ENCODE peak calls at places on chromosomes 13 and 19, in seven cellular contexts. T, Q, V, P, C, B and R are unnamed samples.
A peak's percentile ranks its signal among the peaks of the same experiment; 100 is the strongest.

GRCh38 chr13:111629933-111630332 is 309.5 kb downstream of the TEX29 start:
- DNase-seq in T (no peak), Q (no peak), V (no peak), P (no peak), C (no peak), B (no peak), R (no peak)

GRCh38 chr13:30334663-30335386 is 27.5 kb upstream of the KATNAL1 start:
- DNase-seq in T (no peak), Q (no peak), V (no peak), P (no peak), C (no peak), B (peak; percentile 45), R (peak; percentile 93)

GRCh38 chr13:44620057-44620456 is 43.9 kb upstream of the TSC22D1 start:
- DNase-seq in T (no peak), Q (no peak), V (no peak), P (no peak), C (no peak), B (no peak), R (no peak)

GRCh38 chr13:63161219-63161618 is 1745.6 kb upstream of the PCDH20 start:
- DNase-seq in T (no peak), Q (no peak), V (no peak), P (no peak), C (no peak), B (no peak), R (no peak)

GRCh38 chr13:42065414-42065813 is 17.0 kb downstream of the DGKH start:
- DNase-seq in T (no peak), Q (no peak), V (no peak), P (no peak), C (no peak), B (no peak), R (no peak)

GRCh38 chr13:42633495-42633894 is 59.5 kb downstream of the TNFSF11 start:
- DNase-seq in T (no peak), Q (no peak), V (no peak), P (no peak), C (no peak), B (no peak), R (no peak)

GRCh38 chr13:28179974-28180373 is 41.6 kb downstream of the PAN3 start:
- DNase-seq in T (no peak), Q (no peak), V (no peak), P (no peak), C (no peak), B (no peak), R (no peak)

GRCh38 chr19:52962394-52963228 is at the start of gene ZNF816:
- DNase-seq in T (peak; percentile 99), Q (peak; percentile 99), V (peak; percentile 99), P (peak; percentile 98), C (no peak), B (peak; percentile 97), R (peak; percentile 100)

GRCh38 chr13:112859817-112860190 is 109.2 kb upstream of the MCF2L start:
- DNase-seq in T (no peak), Q (peak; percentile 67), V (no peak), P (peak; percentile 82), C (no peak), B (peak; percentile 50), R (peak; percentile 70)

GRCh38 chr19:14410054-14410774 is 8.9 kb downstream of the DDX39A start:
- DNase-seq in T (no peak), Q (peak; percentile 54), V (no peak), P (no peak), C (no peak), B (no peak), R (no peak)

DNA sequence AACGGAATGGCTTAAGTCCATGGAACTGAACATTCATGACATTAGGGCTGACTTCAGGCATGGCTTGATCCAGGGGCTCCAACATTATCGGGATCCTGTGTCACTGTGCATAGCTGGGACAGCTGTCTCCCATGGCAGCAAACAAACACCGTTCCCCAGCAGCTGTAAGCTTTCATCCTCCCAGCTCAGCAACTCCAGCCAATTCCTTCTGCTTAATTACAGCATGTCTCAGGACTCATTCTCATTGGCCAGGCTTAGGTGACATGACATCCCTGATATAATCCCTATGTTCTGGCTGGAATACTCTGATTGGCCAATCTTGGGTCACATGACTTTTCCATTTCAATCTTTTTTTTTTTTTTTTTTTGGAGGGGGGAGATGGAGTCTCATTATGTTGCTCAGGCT is 10.9 kb upstream of the TLE5 start:
- DNase-seq in T (no peak), Q (no peak), V (no peak), P (no peak), C (no peak), B (peak; percentile 87), R (no peak)
- H3K27ac ChIP-seq in T (no peak overlapping the region), Q (no peak overlapping the region), V (no peak overlapping the region), P (no peak overlapping the region), C (no peak overlapping the region), B (no peak overlapping the region), R (no peak overlapping the region)

GRCh38 chr13:77323858-77324257 is 3.0 kb downstream of the MYCBP2 start:
- DNase-seq in T (no peak), Q (no peak), V (no peak), P (no peak), C (no peak), B (no peak), R (no peak)
- H3K4me1 ChIP-seq in T (peaks cover 4% of the 10 kb centered on the region), Q (no peaks in the 10 kb centered on the region), V (peaks cover 95% of the 10 kb centered on the region), P (peaks cover 3% of the 10 kb centered on the region), C (peaks cover 2% of the 10 kb centered on the region), B (peaks cover 8% of the 10 kb centered on the region), R (peaks cover 66% of the 10 kb centered on the region)

DNA sequence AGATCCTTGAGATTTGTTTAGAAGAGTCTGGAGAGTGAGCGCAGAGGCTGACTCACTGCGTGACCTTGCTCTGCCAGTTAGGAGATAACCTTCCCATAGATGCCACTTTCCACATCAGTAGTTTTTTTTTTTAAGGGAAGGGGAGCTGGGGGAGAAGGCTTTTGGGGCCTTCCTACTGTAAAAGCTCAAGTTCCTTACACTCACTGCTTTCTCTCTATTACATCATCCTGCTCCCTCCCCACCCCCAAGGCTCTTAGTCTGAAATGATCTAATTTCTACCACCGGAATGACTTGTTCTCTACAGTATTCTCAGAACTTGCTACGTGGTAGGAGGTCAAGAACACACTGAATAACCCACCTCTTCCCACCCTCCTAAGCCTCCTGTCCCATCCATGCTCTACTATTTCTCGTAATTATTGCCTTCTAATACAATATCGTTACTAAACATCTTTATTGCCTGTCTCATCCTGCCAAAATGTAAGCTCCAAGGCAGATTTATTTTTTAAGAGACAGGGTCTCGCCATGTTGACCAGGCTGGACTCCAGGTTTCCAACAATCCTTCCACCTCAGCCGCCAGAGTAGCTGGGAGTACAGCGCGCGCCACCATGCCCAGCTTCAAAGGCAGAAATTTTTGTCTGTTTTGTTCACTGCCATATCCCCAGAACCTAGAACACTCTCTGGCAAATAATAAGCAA is 1.2 kb downstream of the LONP1 start:
- DNase-seq in T (no peak), Q (no peak), V (no peak), P (peak; percentile 82), C (peak; percentile 43), B (peak; percentile 85), R (peak; percentile 67)
- H3K27ac ChIP-seq in T (peak overlapping the region; percentile 97), Q (peak overlapping the region; percentile 94), V (peak overlapping the region; percentile 100), P (peak overlapping the region; percentile 98), C (peak overlapping the region; percentile 96), B (peak overlapping the region; percentile 93), R (peak overlapping the region; percentile 77)

GRCh38 chr19:33388817-33389573 is 15.5 kb downstream of the CEBPG start:
- DNase-seq in T (peak; percentile 48), Q (no peak), V (peak; percentile 58), P (no peak), C (no peak), B (no peak), R (no peak)
- H3K4me1 ChIP-seq in T (peaks cover 38% of the 10 kb centered on the region), Q (peaks cover 17% of the 10 kb centered on the region), V (peaks cover 86% of the 10 kb centered on the region), P (peaks cover 18% of the 10 kb centered on the region), C (peaks cover 26% of the 10 kb centered on the region), B (no peaks in the 10 kb centered on the region), R (no peaks in the 10 kb centered on the region)

DNA sequence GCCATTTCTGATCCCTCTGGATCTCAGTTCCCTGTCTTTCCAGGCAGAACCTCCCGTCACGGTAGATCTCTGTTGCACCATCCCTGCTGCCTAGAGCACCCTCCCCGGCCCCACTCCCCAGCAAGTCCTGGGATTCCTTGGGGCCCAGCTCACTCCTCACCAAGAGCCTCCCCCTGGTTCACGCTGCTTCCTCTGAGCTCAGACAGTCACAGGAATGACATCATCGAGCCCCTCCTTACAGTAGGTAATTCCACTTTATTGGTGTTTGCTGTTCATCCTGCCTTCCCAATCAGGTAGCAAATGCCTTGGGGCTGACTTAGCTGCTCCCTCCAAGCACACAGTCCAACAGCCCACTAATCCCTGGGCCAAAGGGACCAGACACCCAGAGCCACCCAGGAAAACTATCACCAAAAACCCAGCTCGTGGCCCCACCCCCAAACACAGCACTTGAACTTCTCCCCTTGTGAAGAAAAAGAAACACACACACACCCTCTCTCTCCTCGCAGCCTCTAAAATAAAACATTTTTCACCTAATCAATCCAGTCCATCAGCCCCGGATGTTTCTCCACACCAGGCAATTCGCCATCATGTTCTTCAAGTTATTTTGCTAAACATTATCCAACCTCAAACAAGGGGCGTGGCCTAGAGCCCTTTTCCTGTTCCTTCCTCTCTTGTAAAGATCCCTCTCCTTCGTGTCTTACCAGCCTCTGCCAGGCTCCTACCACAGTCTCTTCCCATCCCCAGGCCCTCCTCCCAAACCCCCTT is 2.5 kb downstream of the NAPA start:
- DNase-seq in T (no peak), Q (peak; percentile 30), V (no peak), P (peak; percentile 62), C (no peak), B (peak; percentile 71), R (no peak)
- H3K27ac ChIP-seq in T (peak overlapping the region; percentile 94), Q (peak overlapping the region; percentile 11), V (peak overlapping the region; percentile 97), P (peak overlapping the region; percentile 99), C (peak overlapping the region; percentile 37), B (no peak overlapping the region), R (no peak overlapping the region)

DNA sequence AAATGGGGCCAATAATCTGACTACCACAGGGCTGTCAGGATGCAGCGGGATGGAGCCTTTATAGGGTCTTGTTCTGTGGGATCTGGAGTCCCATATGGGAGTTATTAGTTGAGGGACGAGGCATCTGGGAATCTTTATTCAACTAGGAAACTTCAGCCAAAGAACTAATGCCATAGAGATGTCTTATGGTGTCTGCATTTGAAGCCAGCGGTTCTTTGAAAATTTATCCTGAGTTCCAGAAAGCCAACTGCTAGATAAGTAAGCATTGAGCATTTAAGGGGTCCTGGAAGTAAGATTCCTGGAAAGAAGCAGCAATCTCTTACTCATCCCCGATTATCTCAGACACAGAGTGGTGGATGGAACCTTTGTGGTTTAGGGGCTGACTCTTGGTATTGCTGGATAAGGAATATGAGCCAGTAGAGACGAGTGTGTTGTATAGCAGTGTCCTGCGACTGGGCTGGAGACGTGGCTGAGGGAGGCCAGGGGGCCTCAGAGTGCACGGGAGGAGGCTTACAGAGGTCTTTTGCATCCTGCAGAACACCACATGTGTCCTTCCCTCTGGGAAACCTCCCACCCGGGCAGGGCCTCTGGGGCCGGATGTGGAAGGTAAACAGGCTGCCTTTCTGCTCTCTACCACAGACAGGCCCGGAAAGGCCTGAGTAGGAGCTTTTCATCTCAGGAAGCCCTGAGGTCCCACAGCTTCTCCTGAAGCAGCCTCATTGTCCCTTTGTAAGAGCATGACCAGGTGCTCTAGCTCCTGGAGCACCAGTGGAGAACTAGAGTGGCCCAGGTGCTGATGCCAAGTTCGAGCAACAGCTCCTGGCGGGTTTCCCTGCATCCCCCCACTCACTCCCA is 28.8 kb downstream of the ACTN4 start:
- DNase-seq in T (no peak), Q (no peak), V (no peak), P (no peak), C (no peak), B (peak; percentile 77), R (no peak)
- H3K4me1 ChIP-seq in T (peaks cover 5% of the 10 kb centered on the region), Q (peaks cover 39% of the 10 kb centered on the region), V (peaks cover 96% of the 10 kb centered on the region), P (peaks cover 26% of the 10 kb centered on the region), C (peaks cover 92% of the 10 kb centered on the region), B (peaks cover 36% of the 10 kb centered on the region), R (peaks cover 3% of the 10 kb centered on the region)